ENCODE peak calls at places on chromosomes 5 and 9, in seven cellular contexts. One of them, this sample, is unnamed.

GRCh38 chr9:131593255-131593820 is 48.0 kb downstream of the PRRT1B start:
- DNase-seq in right lobe of liver: no peak
- DNase-seq in A549: no peak
- DNase-seq in lung: no peak
- DNase-seq in kidney epithelial cell: no peak
- DNase-seq in psoas muscle: no peak
- DNase-seq in fibroblast of mammary gland: no peak
- DNase-seq in this sample: no peak

GRCh38 chr9:136058801-136059302 is 36.2 kb downstream of the NACC2 start:
- DNase-seq in A549: no peak
- DNase-seq in fibroblast of mammary gland: no peak
- DNase-seq in right lobe of liver: no peak
- DNase-seq in psoas muscle: no peak
- DNase-seq in kidney epithelial cell: no peak
- DNase-seq in lung: no peak
- DNase-seq in this sample: peak; percentile 80

GRCh38 chr5:139852696-139853095 is 57.1 kb downstream of the PSD2 start:
- DNase-seq in A549: no peak
- DNase-seq in psoas muscle: no peak
- DNase-seq in fibroblast of mammary gland: no peak
- DNase-seq in kidney epithelial cell: no peak
- DNase-seq in right lobe of liver: no peak
- DNase-seq in lung: no peak
- DNase-seq in this sample: no peak

GRCh38 chr5:98771389-98772109 is 1.9 kb upstream of the RGMB start:
- DNase-seq in psoas muscle: no peak
- DNase-seq in fibroblast of mammary gland: peak; percentile 95
- DNase-seq in kidney epithelial cell: no peak
- DNase-seq in A549: peak; percentile 88
- DNase-seq in right lobe of liver: peak; percentile 54
- DNase-seq in lung: peak; percentile 70
- DNase-seq in this sample: peak; percentile 88

GRCh38 chr5:176771102-176771845 is 39.1 kb upstream of the UNC5A start:
- DNase-seq in A549: no peak
- DNase-seq in lung: no peak
- DNase-seq in right lobe of liver: peak; percentile 20
- DNase-seq in kidney epithelial cell: no peak
- DNase-seq in psoas muscle: no peak
- DNase-seq in fibroblast of mammary gland: no peak
- DNase-seq in this sample: peak; percentile 63

GRCh38 chr5:67021031-67021430 is 175.6 kb downstream of the CD180 start:
- DNase-seq in kidney epithelial cell: no peak
- DNase-seq in psoas muscle: no peak
- DNase-seq in right lobe of liver: no peak
- DNase-seq in A549: no peak
- DNase-seq in lung: no peak
- DNase-seq in fibroblast of mammary gland: no peak
- DNase-seq in this sample: no peak

GRCh38 chr9:98971915-98972223 is 28.2 kb downstream of the COL15A1 start:
- DNase-seq in lung: no peak
- DNase-seq in psoas muscle: no peak
- DNase-seq in fibroblast of mammary gland: no peak
- DNase-seq in kidney epithelial cell: no peak
- DNase-seq in A549: no peak
- DNase-seq in right lobe of liver: no peak
- DNase-seq in this sample: no peak

GRCh38 chr9:37996050-37996811 is 72.8 kb downstream of the SHB start:
- DNase-seq in lung: no peak
- DNase-seq in A549: no peak
- DNase-seq in psoas muscle: no peak
- DNase-seq in kidney epithelial cell: no peak
- DNase-seq in right lobe of liver: no peak
- DNase-seq in fibroblast of mammary gland: no peak
- DNase-seq in this sample: no peak

GRCh38 chr9:68668127-68668526 is 36.9 kb upstream of the PIP5K1B start:
- DNase-seq in lung: no peak
- DNase-seq in kidney epithelial cell: no peak
- DNase-seq in right lobe of liver: no peak
- DNase-seq in fibroblast of mammary gland: no peak
- DNase-seq in A549: no peak
- DNase-seq in psoas muscle: no peak
- DNase-seq in this sample: no peak

GRCh38 chr9:24479266-24479665 is 66.4 kb downstream of the IZUMO3 start:
- DNase-seq in kidney epithelial cell: no peak
- DNase-seq in psoas muscle: no peak
- DNase-seq in fibroblast of mammary gland: peak; percentile 8
- DNase-seq in A549: no peak
- DNase-seq in right lobe of liver: no peak
- DNase-seq in lung: no peak
- DNase-seq in this sample: no peak

GRCh38 chr9:99749641-99750040 is 72.0 kb upstream of the NR4A3 start:
- DNase-seq in A549: no peak
- DNase-seq in psoas muscle: no peak
- DNase-seq in kidney epithelial cell: no peak
- DNase-seq in right lobe of liver: no peak
- DNase-seq in fibroblast of mammary gland: no peak
- DNase-seq in lung: no peak
- DNase-seq in this sample: no peak

GRCh38 chr9:136409557-136410455 is 608 bp downstream of the ENTR1 start:
- DNase-seq in right lobe of liver: peak; percentile 73
- DNase-seq in kidney epithelial cell: no peak
- DNase-seq in lung: no peak
- DNase-seq in A549: peak; percentile 57
- DNase-seq in psoas muscle: no peak
- DNase-seq in fibroblast of mammary gland: peak; percentile 31
- DNase-seq in this sample: no peak

GRCh38 chr9:100774962-100775361 is 197.1 kb downstream of the CAVIN4 start:
- DNase-seq in psoas muscle: no peak
- DNase-seq in lung: no peak
- DNase-seq in fibroblast of mammary gland: no peak
- DNase-seq in A549: no peak
- DNase-seq in right lobe of liver: no peak
- DNase-seq in kidney epithelial cell: no peak
- DNase-seq in this sample: no peak

GRCh38 chr9:88310310-88310980 is 77.8 kb upstream of the SPIN1 start:
- DNase-seq in right lobe of liver: no peak
- DNase-seq in A549: no peak
- DNase-seq in fibroblast of mammary gland: no peak
- DNase-seq in psoas muscle: no peak
- DNase-seq in lung: no peak
- DNase-seq in kidney epithelial cell: no peak
- DNase-seq in this sample: no peak

DNA sequence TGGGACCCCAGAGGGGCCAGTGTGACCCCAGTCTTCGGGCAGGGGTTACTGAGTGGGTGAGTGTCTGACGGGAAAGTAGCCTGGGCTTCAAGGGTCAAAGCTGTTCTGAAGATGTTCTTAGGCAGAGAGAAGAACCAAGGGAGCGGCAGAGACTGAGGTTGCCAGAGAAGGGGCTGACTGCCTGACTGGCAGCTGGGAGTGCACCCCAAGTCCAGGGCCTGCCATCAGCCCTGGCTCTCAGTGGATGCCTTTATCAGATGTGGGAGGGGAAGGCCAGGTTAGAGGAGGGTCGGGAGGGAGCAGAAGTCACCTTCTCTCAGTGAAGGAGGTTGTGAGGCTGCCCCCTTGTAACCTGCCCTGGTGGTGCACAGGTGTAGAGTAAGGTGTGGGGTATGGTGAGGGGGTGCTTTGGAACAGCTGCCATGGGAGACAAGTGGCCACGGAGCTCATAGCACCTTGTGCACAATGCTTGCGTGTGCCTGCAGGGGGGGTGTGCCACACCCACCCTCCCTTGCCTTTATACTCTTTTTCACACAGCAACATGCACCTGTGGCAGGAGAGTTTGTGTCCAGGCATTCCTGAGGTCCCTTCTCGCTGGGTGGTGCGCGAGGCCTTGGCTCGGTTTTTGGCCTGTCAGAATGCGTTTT is 18.9 kb downstream of the RALGPS1 start:
- DNase-seq in psoas muscle: no peak
- DNase-seq in fibroblast of mammary gland: no peak
- DNase-seq in A549: no peak
- DNase-seq in lung: no peak
- DNase-seq in kidney epithelial cell: no peak
- DNase-seq in right lobe of liver: peak; percentile 29
- DNase-seq in this sample: no peak
- TF ChIP-seq CTCF in psoas muscle: no peak
- TF ChIP-seq CTCF in fibroblast of mammary gland: no peak
- TF ChIP-seq CTCF in A549: no peak
- TF ChIP-seq CTCF in lung: no peak
- TF ChIP-seq CTCF in kidney epithelial cell: no peak
- TF ChIP-seq CTCF in right lobe of liver: no peak
- TF ChIP-seq CTCF in this sample: no peak

DNA sequence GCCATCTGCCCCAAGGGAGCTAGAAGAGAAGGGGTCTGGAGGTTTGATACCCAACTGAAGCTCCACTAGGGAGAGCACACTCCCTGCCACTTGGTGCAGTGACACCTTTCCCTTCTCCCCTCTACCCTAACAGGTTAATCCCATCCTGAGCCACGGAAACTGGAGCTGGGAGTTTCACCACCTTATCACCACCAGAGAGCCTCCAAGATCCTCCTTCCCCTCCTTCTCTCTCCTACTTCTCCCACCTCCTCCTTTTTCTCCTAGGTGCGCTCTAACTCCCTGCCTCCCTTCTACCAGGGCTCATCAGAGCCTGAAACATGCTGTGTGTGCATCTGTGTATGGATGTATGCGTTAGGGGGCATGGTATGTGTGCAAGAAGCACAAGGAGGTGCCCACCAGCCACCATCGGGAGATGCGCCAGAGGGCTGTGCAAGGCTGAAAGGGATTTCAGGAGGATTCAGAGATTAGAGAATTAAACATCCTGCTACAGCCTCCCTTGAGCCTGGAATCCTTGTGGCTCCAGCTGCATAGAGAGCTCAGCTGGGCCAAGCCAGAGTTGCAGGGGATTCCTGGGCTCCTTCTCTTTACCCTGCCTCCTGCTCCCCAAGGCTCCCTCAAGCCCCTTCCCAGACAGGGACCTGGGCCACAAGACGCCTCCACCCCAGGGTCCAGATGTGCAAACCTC is 89.8 kb downstream of the PCDH1 start:
- DNase-seq in fibroblast of mammary gland: no peak
- DNase-seq in psoas muscle: no peak
- DNase-seq in right lobe of liver: no peak
- DNase-seq in A549: no peak
- DNase-seq in lung: no peak
- DNase-seq in kidney epithelial cell: no peak
- DNase-seq in this sample: no peak
- TF ChIP-seq CTCF in fibroblast of mammary gland: no peak
- TF ChIP-seq CTCF in psoas muscle: no peak
- TF ChIP-seq CTCF in right lobe of liver: no peak
- TF ChIP-seq CTCF in A549: no peak
- TF ChIP-seq CTCF in lung: no peak
- TF ChIP-seq CTCF in kidney epithelial cell: no peak
- TF ChIP-seq CTCF in this sample: no peak

GRCh38 chr9:26176628-26177027 is 498.4 kb upstream of the TUSC1 start:
- DNase-seq in lung: no peak
- DNase-seq in A549: no peak
- DNase-seq in fibroblast of mammary gland: no peak
- DNase-seq in psoas muscle: no peak
- DNase-seq in right lobe of liver: no peak
- DNase-seq in kidney epithelial cell: no peak
- DNase-seq in this sample: no peak

GRCh38 chr9:26170224-26170623 is 492.0 kb upstream of the TUSC1 start:
- DNase-seq in lung: no peak
- DNase-seq in psoas muscle: no peak
- DNase-seq in right lobe of liver: no peak
- DNase-seq in A549: no peak
- DNase-seq in kidney epithelial cell: no peak
- DNase-seq in fibroblast of mammary gland: peak; percentile 73
- DNase-seq in this sample: no peak

GRCh38 chr9:26175264-26175663 is 497.0 kb upstream of the TUSC1 start:
- DNase-seq in lung: no peak
- DNase-seq in psoas muscle: no peak
- DNase-seq in A549: no peak
- DNase-seq in kidney epithelial cell: no peak
- DNase-seq in right lobe of liver: no peak
- DNase-seq in fibroblast of mammary gland: peak; percentile 10
- DNase-seq in this sample: no peak

GRCh38 chr9:26169684-26170083 is 491.4 kb upstream of the TUSC1 start:
- DNase-seq in fibroblast of mammary gland: peak; percentile 42
- DNase-seq in kidney epithelial cell: peak; percentile 18
- DNase-seq in lung: no peak
- DNase-seq in A549: peak; percentile 2
- DNase-seq in psoas muscle: no peak
- DNase-seq in right lobe of liver: no peak
- DNase-seq in this sample: no peak

DNA sequence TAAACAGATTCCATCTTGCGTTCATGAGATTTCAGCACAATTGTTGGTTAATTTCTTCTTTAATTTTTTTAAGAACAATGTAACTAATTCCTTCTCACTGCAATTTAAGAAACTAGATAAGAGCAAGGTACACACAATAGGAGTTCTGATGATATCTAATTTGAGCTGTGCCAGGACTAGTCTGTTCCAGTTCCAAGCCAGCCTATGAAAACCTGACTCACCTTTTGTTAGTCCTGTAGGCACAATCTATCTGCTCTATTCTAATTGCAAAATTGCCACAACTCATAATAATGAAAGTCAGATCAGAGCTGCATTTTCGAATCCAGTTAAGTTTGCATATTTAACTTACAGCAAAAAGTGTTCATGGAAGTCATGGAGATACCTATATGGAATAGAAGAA is 494.1 kb upstream of the TUSC1 start:
- DNase-seq in psoas muscle: no peak
- DNase-seq in fibroblast of mammary gland: no peak
- DNase-seq in right lobe of liver: no peak
- DNase-seq in kidney epithelial cell: no peak
- DNase-seq in lung: no peak
- DNase-seq in A549: no peak
- DNase-seq in this sample: no peak
- TF ChIP-seq CTCF in psoas muscle: no peak
- TF ChIP-seq CTCF in fibroblast of mammary gland: no peak
- TF ChIP-seq CTCF in right lobe of liver: no peak
- TF ChIP-seq CTCF in kidney epithelial cell: no peak
- TF ChIP-seq CTCF in lung: no peak
- TF ChIP-seq CTCF in A549: no peak
- TF ChIP-seq CTCF in this sample: no peak

GRCh38 chr5:78984020-78984610 is 995 bp downstream of the ARSB start:
- DNase-seq in lung: no peak
- DNase-seq in kidney epithelial cell: no peak
- DNase-seq in psoas muscle: no peak
- DNase-seq in right lobe of liver: no peak
- DNase-seq in A549: no peak
- DNase-seq in fibroblast of mammary gland: peak; percentile 11
- DNase-seq in this sample: no peak

GRCh38 chr5:78989080-78989479 is 4.0 kb upstream of the ARSB start:
- DNase-seq in kidney epithelial cell: no peak
- DNase-seq in lung: no peak
- DNase-seq in psoas muscle: no peak
- DNase-seq in right lobe of liver: no peak
- DNase-seq in A549: no peak
- DNase-seq in fibroblast of mammary gland: no peak
- DNase-seq in this sample: no peak

GRCh38 chr5:78985407-78986223 is 505 bp upstream of the ARSB start:
- DNase-seq in fibroblast of mammary gland: peak; percentile 56
- DNase-seq in A549: peak; percentile 30
- DNase-seq in right lobe of liver: peak; percentile 90
- DNase-seq in psoas muscle: peak; percentile 18
- DNase-seq in lung: peak; percentile 44
- DNase-seq in kidney epithelial cell: peak; percentile 54
- DNase-seq in this sample: no peak

GRCh38 chr5:78983601-78984000 is 1.5 kb downstream of the ARSB start:
- DNase-seq in right lobe of liver: no peak
- DNase-seq in kidney epithelial cell: no peak
- DNase-seq in psoas muscle: no peak
- DNase-seq in fibroblast of mammary gland: no peak
- DNase-seq in lung: no peak
- DNase-seq in A549: no peak
- DNase-seq in this sample: no peak

GRCh38 chr5:78984611-78985406 is at the start of gene ARSB:
- DNase-seq in fibroblast of mammary gland: peak; percentile 69
- DNase-seq in lung: peak; percentile 81
- DNase-seq in psoas muscle: peak; percentile 82
- DNase-seq in right lobe of liver: peak; percentile 92
- DNase-seq in A549: peak; percentile 92
- DNase-seq in kidney epithelial cell: peak; percentile 38
- DNase-seq in this sample: peak; percentile 97
- TF ChIP-seq CTCF in fibroblast of mammary gland: peak; percentile 32
- TF ChIP-seq CTCF in lung: no peak
- TF ChIP-seq CTCF in psoas muscle: peak; percentile 25
- TF ChIP-seq CTCF in right lobe of liver: peak; percentile 18
- TF ChIP-seq CTCF in A549: no peak
- TF ChIP-seq CTCF in kidney epithelial cell: peak; percentile 49
- TF ChIP-seq CTCF in this sample: peak; percentile 52

This sample was measured in osteocyte.